ENCODE peak calls at places on chromosomes 4 and X, in nine cellular contexts. H is A673; I is astrocyte; O is CD8-positive, alpha-beta T cell; V is heart right ventricle; R is K562; M is neural progenitor cell; X is right atrium auricular region; T is MM.1S. D is an unnamed sample.

GRCh38 chr4:169270810-169271691 is at the start of gene SH3RF1:
- DNase-seq in H (peak; percentile 93), I (peak; percentile 74), O (no peak), V (peak; percentile 91), R (peak; percentile 53), M (peak; percentile 92), X (peak; percentile 87), T (peak; percentile 74), D (peak; percentile 94)

GRCh38 chr4:25567253-25567652 is 88.4 kb upstream of the SLC34A2 start:
- DNase-seq in H (no peak), I (no peak), O (no peak), V (no peak), R (no peak), M (no peak), X (no peak), T (no peak), D (no peak)

GRCh38 chr4:187606581-187606980 is 389.0 kb upstream of the ZFP42 start:
- DNase-seq in H (peak; percentile 84), I (peak; percentile 13), O (no peak), V (peak; percentile 11), R (peak; percentile 67), M (peak; percentile 73), X (no peak), T (peak; percentile 46), D (peak; percentile 70)

GRCh38 chr4:138681000-138681604 is 334.5 kb upstream of the NOCT start:
- DNase-seq in H (peak; percentile 80), I (no peak), O (peak; percentile 6), V (peak; percentile 81), R (peak; percentile 68), M (peak; percentile 86), X (peak; percentile 91), T (peak; percentile 77), D (peak; percentile 83)

GRCh38 chr4:53576676-53577372 is 14.5 kb downstream of the LNX1 start:
- DNase-seq in H (no peak), I (peak; percentile 36), O (no peak), V (no peak), R (no peak), M (no peak), X (no peak), T (no peak), D (no peak)

GRCh38 chr4:176188654-176189053 is 6.7 kb downstream of the SPATA4 start:
- DNase-seq in H (no peak), I (no peak), O (no peak), V (no peak), R (no peak), M (no peak), X (no peak), T (no peak), D (no peak)

GRCh38 chrX:129793604-129794191 is 13.9 kb downstream of the SASH3 start:
- DNase-seq in H (no peak), I (no peak), O (no peak), V (no peak), R (no peak), M (no peak), X (no peak), T (no peak), D (no peak)

GRCh38 chrX:144219035-144219434 is 335.2 kb downstream of the UBE2NL start:
- DNase-seq in H (no peak), I (no peak), O (no peak), V (no peak), R (no peak), M (peak; percentile 24), X (no peak), T (no peak), D (peak; percentile 48)

GRCh38 chr4:149823770-149824221 is 8.2 kb upstream of the IQCM start:
- DNase-seq in H (peak; percentile 61), I (peak; percentile 87), O (no peak), V (no peak), R (no peak), M (no peak), X (no peak), T (no peak), D (peak; percentile 39)

GRCh38 chr4:185713272-185713671 is 98.7 kb downstream of the SORBS2 start:
- DNase-seq in H (no peak), I (peak; percentile 60), O (no peak), V (no peak), R (no peak), M (no peak), X (no peak), T (no peak), D (peak; percentile 75)

GRCh38 chr4:185716008-185716976 is 95.7 kb downstream of the SORBS2 start:
- DNase-seq in H (no peak), I (no peak), O (no peak), V (no peak), R (no peak), M (no peak), X (no peak), T (no peak), D (no peak)

GRCh38 chr4:185711764-185712163 is 100.2 kb downstream of the SORBS2 start:
- DNase-seq in H (no peak), I (peak; percentile 54), O (no peak), V (no peak), R (no peak), M (no peak), X (no peak), T (no peak), D (no peak)

GRCh38 chr4:185712350-185713024 is 99.5 kb downstream of the SORBS2 start:
- DNase-seq in H (no peak), I (no peak), O (no peak), V (no peak), R (no peak), M (peak; percentile 43), X (no peak), T (no peak), D (no peak)

GRCh38 chr4:185713731-185714130 is 98.3 kb downstream of the SORBS2 start:
- DNase-seq in H (no peak), I (no peak), O (no peak), V (no peak), R (no peak), M (no peak), X (no peak), T (no peak), D (no peak)
- H3K4me1 ChIP-seq in H (peaks cover 5% of the 10 kb centered on the region), I (peaks cover 34% of the 10 kb centered on the region), O (no peaks in the 10 kb centered on the region), V (peaks cover 87% of the 10 kb centered on the region), R (no peaks in the 10 kb centered on the region), M (no peaks in the 10 kb centered on the region), X (peaks cover 63% of the 10 kb centered on the region), T (no peaks in the 10 kb centered on the region), D (peaks cover 14% of the 10 kb centered on the region)

DNA sequence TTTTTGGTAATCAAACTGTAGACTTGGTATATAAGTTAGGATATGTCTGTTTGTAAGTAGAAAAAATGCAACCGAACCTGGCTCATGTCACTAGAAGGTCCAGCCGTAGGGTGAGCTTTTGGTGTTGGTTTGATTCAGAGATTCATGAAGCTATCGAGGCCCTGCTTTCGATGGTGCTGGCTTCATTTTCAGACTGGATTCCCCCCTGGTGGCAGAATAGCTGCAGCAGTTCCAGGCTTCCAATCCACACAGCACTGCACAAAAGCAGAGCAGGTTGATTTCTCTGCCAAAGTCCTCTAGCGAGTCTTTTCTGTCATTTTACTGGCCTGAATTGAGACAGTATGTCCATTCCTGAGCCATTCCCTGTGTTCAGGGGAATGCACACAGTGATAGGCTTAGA is 33.1 kb downstream of the PDK3 start:
- DNase-seq in H (peak; percentile 45), I (no peak), O (no peak), V (peak; percentile 8), R (no peak), M (peak; percentile 41), X (no peak), T (peak; percentile 57), D (peak; percentile 30)
- TF ChIP-seq CTCF in H (peak; percentile 50), I (peak; percentile 30), O (peak; percentile 21), V (peak; percentile 33), R (no peak), M (peak; percentile 42), X (peak; percentile 55), T (peak; percentile 63), D (peak; percentile 29)

GRCh38 chr4:71872221-71872620 is 88.3 kb upstream of the GC start:
- DNase-seq in H (no peak), I (no peak), O (no peak), V (no peak), R (no peak), M (no peak), X (no peak), T (no peak), D (no peak)
- H3K9me3 ChIP-seq in H (no peaks in the 10 kb centered on the region), I (no peaks in the 10 kb centered on the region), O (no peaks in the 10 kb centered on the region), V (no peaks in the 10 kb centered on the region), R (peaks cover 1% of the 10 kb centered on the region), M (no peaks in the 10 kb centered on the region), X (no peaks in the 10 kb centered on the region), T (no peaks in the 10 kb centered on the region), D (no peaks in the 10 kb centered on the region)

GRCh38 chr4:8230033-8230432 is 30.9 kb downstream of the SH3TC1 start:
- DNase-seq in H (no peak), I (no peak), O (no peak), V (no peak), R (no peak), M (no peak), X (no peak), T (no peak), D (no peak)

GRCh38 chr4:8228319-8229250 is 29.5 kb downstream of the SH3TC1 start:
- DNase-seq in H (peak; percentile 24), I (peak; percentile 79), O (peak; percentile 47), V (peak; percentile 49), R (peak; percentile 64), M (peak; percentile 23), X (peak; percentile 76), T (peak; percentile 91), D (peak; percentile 84)

GRCh38 chr4:8230891-8231290 is 31.8 kb downstream of the SH3TC1 start:
- DNase-seq in H (no peak), I (no peak), O (no peak), V (no peak), R (no peak), M (no peak), X (no peak), T (no peak), D (no peak)

GRCh38 chr4:8227771-8228318 is 28.8 kb downstream of the SH3TC1 start:
- DNase-seq in H (no peak), I (no peak), O (no peak), V (no peak), R (no peak), M (no peak), X (no peak), T (no peak), D (no peak)

DNA sequence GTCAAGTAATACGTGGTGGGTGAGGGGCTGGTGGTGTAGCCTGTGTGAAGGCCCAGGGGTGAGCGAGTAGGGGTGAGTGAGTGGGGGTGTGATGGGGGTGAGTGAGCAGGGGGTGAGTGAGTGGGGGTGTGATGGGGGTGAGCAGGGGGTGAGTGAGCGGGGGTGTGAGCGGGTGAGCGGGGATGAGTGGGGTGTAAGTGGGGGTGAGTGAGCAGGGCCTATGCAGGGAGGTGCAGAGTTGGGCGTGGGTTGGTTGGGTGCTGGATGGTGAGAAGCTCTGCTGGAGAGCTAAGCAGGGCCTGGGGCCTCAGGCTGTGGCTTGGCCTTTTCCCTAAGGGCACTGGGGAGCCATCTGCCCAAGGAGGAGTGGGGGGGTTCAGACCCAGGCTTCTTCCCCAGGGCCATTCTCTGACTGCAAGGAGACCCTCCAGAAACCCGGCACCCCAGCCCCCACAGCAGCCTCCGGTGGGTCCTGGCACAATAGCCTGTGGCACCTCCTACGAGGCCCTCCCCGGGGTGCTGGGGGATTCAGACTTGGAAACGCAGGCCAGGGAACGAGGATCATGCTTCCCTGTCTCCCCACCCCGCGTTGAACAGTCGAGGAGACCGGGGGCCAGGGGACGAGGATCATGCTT is 30.4 kb downstream of the SH3TC1 start:
- DNase-seq in H (no peak), I (no peak), O (no peak), V (no peak), R (no peak), M (no peak), X (no peak), T (no peak), D (no peak)
- H3K4me1 ChIP-seq in H (peaks cover 21% of the 10 kb centered on the region), I (peaks cover 28% of the 10 kb centered on the region), O (peaks cover 54% of the 10 kb centered on the region), V (peaks cover 21% of the 10 kb centered on the region), R (no peaks in the 10 kb centered on the region), M (peaks cover 14% of the 10 kb centered on the region), X (peaks cover 17% of the 10 kb centered on the region), T (peaks cover 18% of the 10 kb centered on the region), D (peaks cover 10% of the 10 kb centered on the region)

D was measured in cardiac muscle cell.